ENCODE peak calls at places on chromosome 3, in ten cellular contexts. One of them, this sample, is unnamed.

GRCh38 chr3:63872135-63872924 is 8.7 kb downstream of the ATXN7 start:
- DNase-seq in fibroblast of villous mesenchyme: peak
- DNase-seq in T-helper 9 cell: no peak
- DNase-seq in EL: peak
- DNase-seq in glutamatergic neuron: no peak
- DNase-seq in BJ: peak
- DNase-seq in DMS 273 treated with DMSO at 0.1 percent for 48 hours: no peak
- DNase-seq in NCI-H345: no peak
- DNase-seq in AG08396: peak
- DNase-seq in WTC11: no peak
- DNase-seq in this sample: peak

GRCh38 chr3:71961378-71961777 is 176.4 kb upstream of the PROK2 start:
- DNase-seq in fibroblast of villous mesenchyme: no peak
- DNase-seq in T-helper 9 cell: no peak
- DNase-seq in EL: no peak
- DNase-seq in glutamatergic neuron: no peak
- DNase-seq in BJ: no peak
- DNase-seq in DMS 273 treated with DMSO at 0.1 percent for 48 hours: no peak
- DNase-seq in NCI-H345: no peak
- DNase-seq in AG08396: no peak
- DNase-seq in WTC11: no peak
- DNase-seq in this sample: no peak

GRCh38 chr3:161358488-161358887 is 12.8 kb downstream of the SPTSSB start:
- DNase-seq in fibroblast of villous mesenchyme: no peak
- DNase-seq in T-helper 9 cell: no peak
- DNase-seq in EL: no peak
- DNase-seq in glutamatergic neuron: no peak
- DNase-seq in BJ: no peak
- DNase-seq in DMS 273 treated with DMSO at 0.1 percent for 48 hours: no peak
- DNase-seq in NCI-H345: no peak
- DNase-seq in AG08396: no peak
- DNase-seq in WTC11: no peak
- DNase-seq in this sample: no peak

GRCh38 chr3:120559228-120560061 is 36.7 kb upstream of the NDUFB4 start:
- DNase-seq in fibroblast of villous mesenchyme: peak
- DNase-seq in T-helper 9 cell: no peak
- DNase-seq in EL: peak
- DNase-seq in glutamatergic neuron: peak
- DNase-seq in BJ: peak
- DNase-seq in DMS 273 treated with DMSO at 0.1 percent for 48 hours: peak
- DNase-seq in NCI-H345: peak
- DNase-seq in AG08396: no peak
- DNase-seq in WTC11: peak
- DNase-seq in this sample: peak

GRCh38 chr3:110343376-110343775 is 728.2 kb upstream of the NECTIN3 start:
- DNase-seq in fibroblast of villous mesenchyme: peak
- DNase-seq in T-helper 9 cell: no peak
- DNase-seq in EL: peak
- DNase-seq in glutamatergic neuron: no peak
- DNase-seq in BJ: no peak
- DNase-seq in DMS 273 treated with DMSO at 0.1 percent for 48 hours: no peak
- DNase-seq in NCI-H345: no peak
- DNase-seq in AG08396: no peak
- DNase-seq in WTC11: no peak
- DNase-seq in this sample: peak

GRCh38 chr3:5787863-5788488 is 600.5 kb downstream of the EDEM1 start:
- DNase-seq in fibroblast of villous mesenchyme: no peak
- DNase-seq in T-helper 9 cell: no peak
- DNase-seq in EL: no peak
- DNase-seq in glutamatergic neuron: peak
- DNase-seq in BJ: no peak
- DNase-seq in DMS 273 treated with DMSO at 0.1 percent for 48 hours: no peak
- DNase-seq in NCI-H345: peak
- DNase-seq in AG08396: no peak
- DNase-seq in WTC11: no peak
- DNase-seq in this sample: no peak

GRCh38 chr3:27553868-27554540 is 69.8 kb upstream of the SLC4A7 start:
- DNase-seq in fibroblast of villous mesenchyme: no peak
- DNase-seq in T-helper 9 cell: no peak
- DNase-seq in EL: peak
- DNase-seq in glutamatergic neuron: no peak
- DNase-seq in BJ: no peak
- DNase-seq in DMS 273 treated with DMSO at 0.1 percent for 48 hours: no peak
- DNase-seq in NCI-H345: no peak
- DNase-seq in AG08396: no peak
- DNase-seq in WTC11: no peak
- DNase-seq in this sample: no peak

GRCh38 chr3:51385621-51386091 is 565 bp downstream of the MANF start:
- DNase-seq in fibroblast of villous mesenchyme: peak
- DNase-seq in T-helper 9 cell: no peak
- DNase-seq in EL: peak
- DNase-seq in glutamatergic neuron: no peak
- DNase-seq in BJ: no peak
- DNase-seq in DMS 273 treated with DMSO at 0.1 percent for 48 hours: no peak
- DNase-seq in NCI-H345: no peak
- DNase-seq in AG08396: no peak
- DNase-seq in WTC11: no peak
- DNase-seq in this sample: peak

GRCh38 chr3:81808900-81809299 is 47.5 kb upstream of the GBE1 start:
- DNase-seq in fibroblast of villous mesenchyme: no peak
- DNase-seq in T-helper 9 cell: no peak
- DNase-seq in EL: no peak
- DNase-seq in glutamatergic neuron: no peak
- DNase-seq in BJ: no peak
- DNase-seq in DMS 273 treated with DMSO at 0.1 percent for 48 hours: no peak
- DNase-seq in NCI-H345: no peak
- DNase-seq in AG08396: no peak
- DNase-seq in WTC11: no peak
- DNase-seq in this sample: no peak

GRCh38 chr3:127034195-127034989 is 51.5 kb downstream of the PLXNA1 start:
- DNase-seq in fibroblast of villous mesenchyme: no peak
- DNase-seq in T-helper 9 cell: no peak
- DNase-seq in EL: no peak
- DNase-seq in glutamatergic neuron: peak
- DNase-seq in BJ: no peak
- DNase-seq in DMS 273 treated with DMSO at 0.1 percent for 48 hours: no peak
- DNase-seq in NCI-H345: no peak
- DNase-seq in AG08396: no peak
- DNase-seq in WTC11: no peak
- DNase-seq in this sample: no peak

GRCh38 chr3:52471371-52472238 is 16.2 kb downstream of the NISCH start:
- DNase-seq in fibroblast of villous mesenchyme: peak
- DNase-seq in T-helper 9 cell: no peak
- DNase-seq in EL: peak
- DNase-seq in glutamatergic neuron: peak
- DNase-seq in BJ: no peak
- DNase-seq in DMS 273 treated with DMSO at 0.1 percent for 48 hours: no peak
- DNase-seq in NCI-H345: no peak
- DNase-seq in AG08396: peak
- DNase-seq in WTC11: peak
- DNase-seq in this sample: peak

GRCh38 chr3:9746330-9746729 is 3.4 kb upstream of the OGG1 start:
- DNase-seq in fibroblast of villous mesenchyme: peak
- DNase-seq in T-helper 9 cell: no peak
- DNase-seq in EL: peak
- DNase-seq in glutamatergic neuron: no peak
- DNase-seq in BJ: no peak
- DNase-seq in DMS 273 treated with DMSO at 0.1 percent for 48 hours: no peak
- DNase-seq in NCI-H345: no peak
- DNase-seq in AG08396: peak
- DNase-seq in WTC11: no peak
- DNase-seq in this sample: peak

GRCh38 chr3:133851931-133852330 is 43.8 kb downstream of the RAB6B start:
- DNase-seq in fibroblast of villous mesenchyme: no peak
- DNase-seq in T-helper 9 cell: no peak
- DNase-seq in EL: no peak
- DNase-seq in glutamatergic neuron: no peak
- DNase-seq in BJ: no peak
- DNase-seq in DMS 273 treated with DMSO at 0.1 percent for 48 hours: no peak
- DNase-seq in NCI-H345: no peak
- DNase-seq in AG08396: no peak
- DNase-seq in WTC11: no peak
- DNase-seq in this sample: no peak

GRCh38 chr3:126101521-126101982 is 17.6 kb upstream of the SLC41A3 start:
- DNase-seq in fibroblast of villous mesenchyme: no peak
- DNase-seq in T-helper 9 cell: no peak
- DNase-seq in EL: no peak
- DNase-seq in glutamatergic neuron: no peak
- DNase-seq in BJ: no peak
- DNase-seq in DMS 273 treated with DMSO at 0.1 percent for 48 hours: no peak
- DNase-seq in NCI-H345: no peak
- DNase-seq in AG08396: peak
- DNase-seq in WTC11: no peak
- DNase-seq in this sample: no peak

GRCh38 chr3:131028844-131029243 is 2.2 kb downstream of the NEK11 start:
- DNase-seq in fibroblast of villous mesenchyme: no peak
- DNase-seq in T-helper 9 cell: no peak
- DNase-seq in EL: no peak
- DNase-seq in glutamatergic neuron: no peak
- DNase-seq in BJ: no peak
- DNase-seq in DMS 273 treated with DMSO at 0.1 percent for 48 hours: no peak
- DNase-seq in NCI-H345: no peak
- DNase-seq in AG08396: no peak
- DNase-seq in WTC11: no peak
- DNase-seq in this sample: no peak

GRCh38 chr3:151787626-151788025 is 26.3 kb upstream of the AADAC start:
- DNase-seq in fibroblast of villous mesenchyme: peak
- DNase-seq in T-helper 9 cell: no peak
- DNase-seq in EL: no peak
- DNase-seq in glutamatergic neuron: no peak
- DNase-seq in BJ: no peak
- DNase-seq in DMS 273 treated with DMSO at 0.1 percent for 48 hours: no peak
- DNase-seq in NCI-H345: no peak
- DNase-seq in AG08396: no peak
- DNase-seq in WTC11: no peak
- DNase-seq in this sample: no peak

GRCh38 chr3:29649815-29650547 is 369.1 kb downstream of the RBMS3 start:
- DNase-seq in fibroblast of villous mesenchyme: peak
- DNase-seq in T-helper 9 cell: no peak
- DNase-seq in EL: peak
- DNase-seq in glutamatergic neuron: no peak
- DNase-seq in BJ: no peak
- DNase-seq in DMS 273 treated with DMSO at 0.1 percent for 48 hours: no peak
- DNase-seq in NCI-H345: no peak
- DNase-seq in AG08396: peak
- DNase-seq in WTC11: no peak
- DNase-seq in this sample: no peak

This sample was measured in GM03348.